ENCODE peak calls at places on chromosomes 1 and 21, in four cellular contexts. D, N, O and V are unnamed samples.

GRCh38 chr1:200090252-200091159 is 63.0 kb downstream of the NR5A2 start:
- DNase-seq in O (no peak), N (peak; percentile 15), D (no peak), V (peak; percentile 44)

GRCh38 chr21:14306143-14306907 is 76.6 kb downstream of the HSPA13 start:
- DNase-seq in O (no peak), D (no peak), N (no peak), V (no peak)

GRCh38 chr1:20584890-20585289 is 4.0 kb upstream of the CDA start:
- DNase-seq in O (no peak), N (peak; percentile 18), D (no peak), V (no peak)

GRCh38 chr1:116682641-116683221 is 15.2 kb upstream of the IGSF3 start:
- DNase-seq in D (no peak), O (no peak), N (no peak), V (no peak)

GRCh38 chr1:25502957-25503356 is 40.4 kb upstream of the LDLRAP1 start:
- DNase-seq in O (no peak), D (peak; percentile 38), N (no peak), V (no peak)

GRCh38 chr1:107139833-107140702 is 771 bp upstream of the NTNG1 start:
- DNase-seq in D (peak; percentile 75), N (no peak), O (no peak), V (peak; percentile 81)

GRCh38 chr1:203268901-203269653 is 36.2 kb upstream of the BTG2 start:
- DNase-seq in D (peak; percentile 60), O (no peak), N (peak; percentile 67), V (peak; percentile 76)

GRCh38 chr1:54112027-54112426 is 40.8 kb downstream of the CDCP2 start:
- DNase-seq in O (no peak), N (no peak), D (peak; percentile 17), V (no peak)

GRCh38 chr1:183273300-183273699 is 87.2 kb downstream of the LAMC2 start:
- DNase-seq in D (no peak), N (no peak), O (no peak), V (no peak)

GRCh38 chr1:66231162-66232077 is 302.5 kb upstream of the SGIP1 start:
- DNase-seq in O (no peak), D (no peak), N (no peak), V (no peak)

GRCh38 chr1:110548381-110548780 is 29.4 kb upstream of the KCNA10 start:
- DNase-seq in D (peak; percentile 52), O (no peak), N (peak; percentile 41), V (no peak)

GRCh38 chr1:40034869-40035268 is 5.7 kb upstream of the CAP1 start:
- DNase-seq in N (no peak), O (no peak), D (no peak), V (no peak)

GRCh38 chr1:35266306-35266705 is 2.2 kb upstream of the ZMYM4 start:
- DNase-seq in N (no peak), D (no peak), O (no peak), V (no peak)

GRCh38 chr1:218347713-218348627 is 2.8 kb downstream of the TGFB2 start:
- DNase-seq in D (peak; percentile 24), O (no peak), N (no peak), V (no peak)

GRCh38 chr1:116777831-116778830 is 23.9 kb downstream of the CD2 start:
- DNase-seq in O (no peak), N (peak; percentile 43), D (peak; percentile 28), V (no peak)

GRCh38 chr1:25031966-25032667 is 102.0 kb upstream of the RUNX3 start:
- DNase-seq in D (no peak), O (peak; percentile 94), N (no peak), V (no peak)

GRCh38 chr1:10796029-10796944 is at the start of gene CASZ1:
- DNase-seq in N (peak; percentile 62), O (no peak), D (peak; percentile 95), V (peak; percentile 66)

GRCh38 chr1:201304126-201304525 is 20.8 kb downstream of the PKP1 start:
- DNase-seq in N (no peak), D (no peak), O (no peak), V (no peak)

GRCh38 chr1:38929476-38929875 is 12.2 kb downstream of the RHBDL2 start:
- DNase-seq in D (peak; percentile 53), N (no peak), O (no peak), V (no peak)

GRCh38 chr1:34740161-34740875 is 14.5 kb upstream of the GJB5 start:
- DNase-seq in N (no peak), O (no peak), D (no peak), V (no peak)

GRCh38 chr1:39080884-39081265 is 54.7 kb downstream of the NDUFS5 start:
- DNase-seq in O (no peak), N (no peak), D (peak; percentile 86), V (no peak)

GRCh38 chr1:100229681-100230443 is 19.8 kb downstream of the DBT start:
- DNase-seq in N (no peak), O (no peak), D (no peak), V (no peak)

GRCh38 chr1:41102208-41102607 is 80.7 kb upstream of the SLFNL1 start:
- DNase-seq in N (no peak), O (no peak), D (no peak), V (no peak)

GRCh38 chr1:208759250-208759649 is 515.1 kb upstream of the PLXNA2 start:
- DNase-seq in N (no peak), O (no peak), D (no peak), V (no peak)

GRCh38 chr1:167676205-167676915 is 45.4 kb upstream of the MPZL1 start:
- DNase-seq in D (no peak), O (peak; percentile 88), N (no peak), V (no peak)
- H3K4me3 ChIP-seq in D (no peak overlapping the region), O (peak overlapping the region; percentile 35), N (no peak overlapping the region), V (no peak overlapping the region)

DNA sequence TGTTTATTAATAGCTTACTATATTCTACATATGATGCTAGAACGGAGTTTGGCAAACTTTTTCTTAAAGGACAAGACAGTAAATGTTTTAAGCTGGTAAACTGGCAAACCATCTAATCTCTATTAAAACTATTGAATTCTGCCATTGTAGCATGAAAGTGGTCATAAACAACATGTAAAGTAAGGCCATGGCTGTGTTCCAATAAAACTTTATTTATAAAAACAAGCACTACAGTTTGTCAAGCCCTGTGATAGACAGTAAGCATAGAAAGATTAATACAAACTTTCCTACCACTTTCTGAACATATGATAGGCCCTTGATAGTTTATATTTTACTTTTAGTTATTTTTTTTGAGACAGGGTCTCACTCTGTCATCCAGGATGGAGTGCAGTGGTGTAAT is 22.4 kb downstream of the PEA15 start:
- DNase-seq in D (no peak), N (no peak), O (no peak), V (no peak)
- TF ChIP-seq SUZ12 in D (no peak), N (no peak), O (no peak), V (no peak)

DNA sequence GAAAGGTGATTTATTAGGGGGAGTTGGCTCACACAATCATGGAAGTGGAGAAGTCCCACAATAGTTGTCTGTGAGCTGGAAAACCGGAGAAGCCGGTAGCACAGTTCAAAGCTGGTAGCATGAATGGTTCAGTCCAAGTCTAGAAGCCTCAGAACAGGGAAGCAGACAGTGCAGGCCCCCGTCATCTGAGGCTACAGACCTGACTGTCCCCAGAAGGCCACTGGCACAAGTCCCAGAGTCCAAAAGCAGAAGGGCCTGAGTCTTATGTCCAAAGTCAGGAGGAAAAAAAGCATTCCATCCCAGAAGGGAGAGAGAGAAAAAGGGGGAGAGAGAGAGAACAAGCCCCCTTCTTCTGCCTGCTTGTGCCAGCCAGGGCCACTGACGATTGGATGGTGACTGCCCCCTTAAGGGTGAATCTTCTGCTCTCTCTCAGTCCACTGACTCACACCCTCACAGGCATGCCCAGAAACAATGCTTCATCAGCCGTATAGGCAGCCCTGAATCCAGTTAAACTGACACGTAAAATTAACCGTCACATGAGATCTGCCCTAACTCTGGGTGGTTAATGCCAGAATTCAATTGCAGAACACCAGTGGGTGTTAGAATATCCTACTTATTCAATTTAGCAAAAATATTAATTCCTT is 49.3 kb upstream of the POU2F1 start:
- DNase-seq in D (no peak), N (no peak), O (no peak), V (no peak)
- TF ChIP-seq ZNF274 in D (no peak), N (no peak), O (no peak), V (no peak)

GRCh38 chr1:19339199-19339861 is 27.2 kb downstream of the SLC66A1 start:
- DNase-seq in N (no peak), O (no peak), D (no peak), V (no peak)
- H3K4me3 ChIP-seq in N (no peak overlapping the region), O (no peak overlapping the region), D (no peak overlapping the region), V (no peak overlapping the region)